ENCODE peak calls at places on chromosomes 13 and 19, in six cellular contexts. K, O, S, Z, Y and D are unnamed samples.

GRCh38 chr19:35268546-35269424 is at the start of gene USF2:
- DNase-seq in O (peak), S (peak), Z (peak), K (peak), Y (no peak), D (peak)

GRCh38 chr13:93180376-93180966 is 46.1 kb upstream of the GPC6 start:
- DNase-seq in Z (no peak), K (peak), Y (no peak), O (no peak), S (no peak), D (peak)

GRCh38 chr13:32537580-32538233 is 888 bp downstream of the N4BP2L2 start:
- DNase-seq in K (no peak), Y (no peak), Z (peak), O (peak), S (no peak), D (no peak)

GRCh38 chr13:38086721-38087120 is 217.1 kb upstream of the TRPC4 start:
- DNase-seq in S (no peak), K (no peak), O (no peak), Y (no peak), Z (no peak), D (no peak)

GRCh38 chr19:49441210-49441959 is at the start of gene SLC17A7:
- DNase-seq in Z (peak), S (peak), O (peak), Y (no peak), K (no peak), D (peak)

GRCh38 chr13:26213982-26214381 is 8.1 kb downstream of the RNF6 start:
- DNase-seq in Z (no peak), O (no peak), S (no peak), Y (no peak), K (no peak), D (no peak)

GRCh38 chr19:31423896-31424295 is 74.7 kb upstream of the TSHZ3 start:
- DNase-seq in Z (no peak), O (no peak), S (no peak), Y (no peak), K (no peak), D (no peak)

GRCh38 chr19:29866011-29866410 is 54.2 kb downstream of the CCNE1 start:
- DNase-seq in Z (no peak), S (no peak), K (no peak), Y (no peak), O (no peak), D (no peak)

GRCh38 chr13:100922599-100922998 is 248.0 kb upstream of the TMTC4 start:
- DNase-seq in S (no peak), O (no peak), Y (no peak), Z (no peak), K (peak), D (no peak)

GRCh38 chr13:30355405-30355741 is 48.0 kb upstream of the KATNAL1 start:
- DNase-seq in S (no peak), Y (no peak), O (peak), K (no peak), Z (peak), D (peak)

GRCh38 chr19:34224996-34225658 is 29.2 kb upstream of the GARRE1 start:
- DNase-seq in Z (no peak), O (no peak), Y (no peak), S (no peak), K (peak), D (peak)

GRCh38 chr13:110047511-110047910 is 259.4 kb downstream of the COL4A1 start:
- DNase-seq in S (no peak), Z (no peak), Y (no peak), O (no peak), K (peak), D (peak)

GRCh38 chr19:47561440-47562045 is 11.4 kb downstream of the ZNF541 start:
- DNase-seq in K (no peak), S (no peak), Z (no peak), Y (no peak), O (no peak), D (peak)

GRCh38 chr19:33040994-33041827 is 23.5 kb downstream of the RHPN2 start:
- DNase-seq in Y (no peak), K (no peak), S (no peak), Z (no peak), O (no peak), D (peak)

GRCh38 chr19:8194528-8195275 is 14.5 kb upstream of the CERS4 start:
- DNase-seq in Z (no peak), O (no peak), S (no peak), Y (no peak), K (no peak), D (no peak)

GRCh38 chr13:106680796-106681482 is 113.0 kb upstream of the ARGLU1 start:
- DNase-seq in S (peak), Y (peak), O (peak), Z (peak), K (no peak), D (no peak)

GRCh38 chr19:14383898-14384669 is 2.8 kb downstream of the ADGRE5 start:
- DNase-seq in S (no peak), Y (no peak), O (peak), Z (no peak), K (peak), D (peak)

GRCh38 chr13:44109986-44110640 is 230.4 kb downstream of the LACC1 start:
- DNase-seq in Z (no peak), O (no peak), S (no peak), K (no peak), Y (no peak), D (no peak)

GRCh38 chr13:27961227-27962085 is 7.7 kb downstream of the CDX2 start:
- DNase-seq in O (peak), S (no peak), K (no peak), Y (no peak), Z (peak), D (no peak)

GRCh38 chr13:36918246-36919060 is 1.6 kb downstream of the SMAD9 start:
- DNase-seq in Z (no peak), S (no peak), Y (no peak), O (peak), K (peak), D (peak)

GRCh38 chr13:110347535-110348308 is 40.6 kb downstream of the COL4A2 start:
- DNase-seq in Z (no peak), Y (no peak), K (peak), S (no peak), O (peak), D (peak)

GRCh38 chr19:54121259-54121658 is 5.7 kb downstream of the PRPF31 start:
- DNase-seq in K (no peak), S (no peak), Z (no peak), Y (no peak), O (no peak), D (no peak)

GRCh38 chr19:48292798-48293197 is 22.9 kb downstream of the ZNF114 start:
- DNase-seq in O (peak), K (peak), Y (no peak), S (no peak), Z (no peak), D (peak)

GRCh38 chr13:22915442-22916082 is 265.2 kb upstream of the SGCG start:
- DNase-seq in Z (peak), S (peak), O (peak), K (peak), Y (peak), D (peak)

DNA sequence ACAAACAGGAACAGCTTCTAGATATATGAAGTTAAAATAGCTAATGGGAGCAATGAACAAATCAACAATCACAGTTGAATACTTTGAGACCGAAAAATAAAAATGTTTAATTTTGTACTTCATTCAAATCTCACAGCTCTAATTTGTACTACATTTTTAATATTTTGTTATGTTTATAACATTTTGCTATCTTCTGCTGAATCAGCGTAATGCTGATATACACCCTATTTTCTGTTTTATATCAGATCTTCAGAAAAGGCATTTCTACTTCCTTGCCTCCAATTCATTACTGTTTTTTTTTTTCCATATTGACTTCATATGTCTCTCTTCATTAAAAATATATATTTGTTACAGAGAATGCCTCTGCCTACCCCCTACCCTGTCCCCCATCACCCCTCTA is 27.9 kb upstream of the GPR183 start:
- DNase-seq in Y (no peak), Z (no peak), O (no peak), K (no peak), S (no peak), D (no peak)
- H2BK15ac ChIP-seq in Y (no peak), Z (no peak), O (no peak), K (no peak), S (no peak), D (no peak)

GRCh38 chr19:39516270-39516669 is 1.3 kb downstream of the SELENOV start:
- DNase-seq in O (no peak), S (no peak), Y (no peak), Z (peak), K (no peak), D (no peak)
- H3K4me2 ChIP-seq in O (peak), S (peak), Y (peak), Z (peak), K (no peak), D (no peak)

GRCh38 chr19:44796701-44797115 is 12.2 kb upstream of the BCAM start:
- DNase-seq in S (no peak), Y (no peak), K (peak), Z (peak), O (peak), D (peak)
- H2BK15ac ChIP-seq in S (no peak), Y (no peak), K (peak), Z (no peak), O (no peak), D (no peak)

GRCh38 chr13:24511019-24511823 is 1.4 kb downstream of the PARP4 start:
- DNase-seq in Y (no peak), Z (peak), S (no peak), O (peak), K (peak), D (peak)
- H3K4me2 ChIP-seq in Y (peak), Z (peak), S (peak), O (peak), K (peak), D (peak)

GRCh38 chr19:3983936-3984583 is 1.2 kb downstream of the EEF2 start:
- DNase-seq in Y (no peak), K (peak), O (no peak), Z (peak), S (no peak), D (peak)
- H2BK15ac ChIP-seq in Y (no peak), K (no peak), O (no peak), Z (no peak), S (no peak), D (no peak)

DNA sequence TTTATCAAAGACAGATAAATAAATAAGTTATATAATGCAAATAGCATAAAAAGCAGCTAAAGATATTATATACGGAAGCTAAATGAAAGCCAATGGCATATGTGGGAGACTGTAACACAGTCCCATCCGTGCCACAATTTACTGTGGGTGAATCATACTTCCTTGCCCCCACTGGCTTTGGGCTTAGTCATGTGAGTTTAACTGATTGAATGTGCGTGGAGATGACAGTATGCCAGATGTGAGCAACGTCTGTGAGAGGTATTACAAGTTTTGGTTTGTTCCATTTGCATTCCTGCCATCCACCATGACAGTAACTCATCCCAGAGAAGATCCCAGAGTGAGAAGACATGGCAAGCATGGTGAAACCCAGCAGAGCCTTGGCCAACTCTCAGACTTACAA is 340.0 kb downstream of the SUCLA2 start:
- DNase-seq in Z (no peak), Y (no peak), S (no peak), K (peak), O (no peak), D (peak)
- H3K4me2 ChIP-seq in Z (no peak), Y (no peak), S (no peak), K (no peak), O (no peak), D (no peak)

DNA sequence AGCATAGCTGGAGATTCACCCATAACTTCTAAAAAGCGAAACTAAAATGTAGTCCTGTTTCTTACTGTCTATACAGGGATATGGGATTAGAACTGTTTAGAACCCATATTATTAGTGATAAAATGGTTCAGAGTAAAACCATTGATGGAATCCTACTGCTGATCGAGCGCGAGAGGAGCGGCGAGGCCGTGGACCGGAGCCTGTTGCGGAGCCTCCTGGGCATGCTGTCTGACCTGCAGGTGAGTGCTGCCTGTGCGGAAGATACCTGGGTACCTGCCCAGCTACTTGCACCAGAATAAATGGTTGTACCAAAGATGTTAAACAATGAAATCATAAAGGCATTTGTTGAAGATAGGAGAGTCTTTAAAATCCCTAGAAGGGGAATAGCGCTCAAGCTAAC is 23.7 kb downstream of the CUL4A start:
- DNase-seq in O (no peak), S (no peak), Y (no peak), Z (no peak), K (no peak), D (no peak)
- H2BK15ac ChIP-seq in O (no peak), S (no peak), Y (no peak), Z (no peak), K (no peak), D (no peak)